ENCODE peak calls at places on chromosomes 4 and X, in four cellular contexts. One of them, this sample, is unnamed.

GRCh38 chr4:121428721-121429120 is 47.9 kb upstream of the QRFPR start:
- DNase-seq in right atrium auricular region: no peak
- DNase-seq in T47D: no peak
- DNase-seq in activated gamma-delta T cell treated with Interleukin-2 at 50 U/mL for 16 hours: no peak
- DNase-seq in this sample: no peak

GRCh38 chr4:38620025-38620424 is 44.0 kb upstream of the KLF3 start:
- DNase-seq in right atrium auricular region: no peak
- DNase-seq in T47D: no peak
- DNase-seq in activated gamma-delta T cell treated with Interleukin-2 at 50 U/mL for 16 hours: no peak
- DNase-seq in this sample: no peak

GRCh38 chr4:64271601-64272081 is 137.6 kb downstream of the TECRL start:
- DNase-seq in right atrium auricular region: peak
- DNase-seq in T47D: peak
- DNase-seq in activated gamma-delta T cell treated with Interleukin-2 at 50 U/mL for 16 hours: no peak
- DNase-seq in this sample: no peak

GRCh38 chr4:135123632-135124031 is 922.0 kb upstream of the PABPC4L start:
- DNase-seq in T47D: no peak
- DNase-seq in right atrium auricular region: no peak
- DNase-seq in activated gamma-delta T cell treated with Interleukin-2 at 50 U/mL for 16 hours: no peak
- DNase-seq in this sample: no peak

GRCh38 chr4:120659626-120660170 is 262.8 kb downstream of the PRDM5 start:
- DNase-seq in activated gamma-delta T cell treated with Interleukin-2 at 50 U/mL for 16 hours: no peak
- DNase-seq in right atrium auricular region: no peak
- DNase-seq in T47D: no peak
- DNase-seq in this sample: no peak

GRCh38 chrX:117120700-117121099 is 657.9 kb upstream of the CT83 start:
- DNase-seq in T47D: no peak
- DNase-seq in right atrium auricular region: no peak
- DNase-seq in activated gamma-delta T cell treated with Interleukin-2 at 50 U/mL for 16 hours: no peak
- DNase-seq in this sample: no peak

GRCh38 chr4:83722730-83723269 is 186.9 kb downstream of the GPAT3 start:
- DNase-seq in T47D: no peak
- DNase-seq in activated gamma-delta T cell treated with Interleukin-2 at 50 U/mL for 16 hours: no peak
- DNase-seq in right atrium auricular region: no peak
- DNase-seq in this sample: no peak

GRCh38 chrX:134520860-134521390 is 61.0 kb downstream of the HPRT1 start:
- DNase-seq in activated gamma-delta T cell treated with Interleukin-2 at 50 U/mL for 16 hours: no peak
- DNase-seq in right atrium auricular region: no peak
- DNase-seq in T47D: peak
- DNase-seq in this sample: no peak

GRCh38 chr4:128876194-128876593 is 66.7 kb downstream of the JADE1 start:
- DNase-seq in T47D: no peak
- DNase-seq in activated gamma-delta T cell treated with Interleukin-2 at 50 U/mL for 16 hours: no peak
- DNase-seq in right atrium auricular region: no peak
- DNase-seq in this sample: no peak

GRCh38 chr4:83331959-83332358 is 2.7 kb downstream of the HPSE start:
- DNase-seq in activated gamma-delta T cell treated with Interleukin-2 at 50 U/mL for 16 hours: no peak
- DNase-seq in T47D: no peak
- DNase-seq in right atrium auricular region: no peak
- DNase-seq in this sample: no peak

GRCh38 chr4:88998941-88999340 is 58.0 kb downstream of the FAM13A start:
- DNase-seq in activated gamma-delta T cell treated with Interleukin-2 at 50 U/mL for 16 hours: no peak
- DNase-seq in right atrium auricular region: no peak
- DNase-seq in T47D: no peak
- DNase-seq in this sample: no peak

GRCh38 chr4:80263541-80264351 is 2.7 kb upstream of the FGF5 start:
- DNase-seq in activated gamma-delta T cell treated with Interleukin-2 at 50 U/mL for 16 hours: no peak
- DNase-seq in right atrium auricular region: no peak
- DNase-seq in T47D: no peak
- DNase-seq in this sample: no peak

GRCh38 chrX:103520391-103520790 is 1.1 kb upstream of the RAB40A start:
- DNase-seq in right atrium auricular region: no peak
- DNase-seq in activated gamma-delta T cell treated with Interleukin-2 at 50 U/mL for 16 hours: no peak
- DNase-seq in T47D: no peak
- DNase-seq in this sample: no peak

This sample was measured in central memory CD8-positive, alpha-beta T cell.